ENCODE peak calls at places on chromosomes 2 and 18, in six cellular contexts. U, E, N, C, K and F are unnamed samples.

GRCh38 chr2:163570391-163570790 is 165.4 kb downstream of the FIGN start:
- DNase-seq in K (no peak), N (no peak), C (no peak), U (no peak), E (no peak), F (no peak)

GRCh38 chr2:113060396-113060795 is 1.4 kb downstream of the IL36RN start:
- DNase-seq in K (no peak), E (no peak), C (no peak), N (no peak), U (no peak), F (no peak)

GRCh38 chr2:42089340-42089925 is 41.6 kb downstream of the PKDCC start:
- DNase-seq in E (peak), U (no peak), N (peak), K (peak), C (peak), F (peak)

GRCh38 chr2:55743583-55743982 is 49.9 kb upstream of the PNPT1 start:
- DNase-seq in C (no peak), U (no peak), E (no peak), N (no peak), K (peak), F (no peak)

GRCh38 chr2:214774108-214774507 is 35.4 kb downstream of the BARD1 start:
- DNase-seq in U (no peak), E (no peak), K (peak), C (no peak), N (no peak), F (no peak)

GRCh38 chr2:162233197-162233596 is 10.0 kb downstream of the FAP start:
- DNase-seq in E (no peak), N (no peak), U (no peak), K (peak), C (no peak), F (no peak)

GRCh38 chr2:72150157-72150960 is 2.7 kb upstream of the CYP26B1 start:
- DNase-seq in C (peak), E (peak), N (peak), K (peak), U (peak), F (peak)

GRCh38 chr18:5197461-5197860 is 404 bp upstream of the AKAIN1 start:
- DNase-seq in E (no peak), N (no peak), K (no peak), U (no peak), C (no peak), F (no peak)

GRCh38 chr2:55418512-55419235 is 982 bp downstream of the CCDC88A start:
- DNase-seq in K (no peak), U (no peak), N (no peak), E (no peak), C (no peak), F (no peak)

GRCh38 chr2:23545391-23545790 is 160.4 kb downstream of the KLHL29 start:
- DNase-seq in K (no peak), N (no peak), E (no peak), U (no peak), C (peak), F (no peak)

GRCh38 chr2:25677877-25678276 is 4.5 kb upstream of the DTNB start:
- DNase-seq in C (no peak), K (no peak), E (no peak), N (no peak), U (no peak), F (no peak)

GRCh38 chr2:226127682-226128081 is 671.9 kb downstream of the IRS1 start:
- DNase-seq in U (no peak), C (no peak), N (no peak), K (no peak), E (no peak), F (no peak)

GRCh38 chr2:226126104-226126503 is 673.5 kb downstream of the IRS1 start:
- DNase-seq in U (no peak), K (no peak), C (no peak), N (no peak), E (no peak), F (no peak)

GRCh38 chr2:226124548-226125011 is 675.0 kb downstream of the IRS1 start:
- DNase-seq in K (peak), N (no peak), U (no peak), C (no peak), E (no peak), F (no peak)

GRCh38 chr2:226123307-226123706 is 676.3 kb downstream of the IRS1 start:
- DNase-seq in C (no peak), U (no peak), E (no peak), N (no peak), K (peak), F (no peak)

GRCh38 chr2:226125151-226125550 is 674.5 kb downstream of the IRS1 start:
- DNase-seq in K (peak), U (no peak), E (no peak), N (no peak), C (no peak), F (no peak)
- TF ChIP-seq CTCF in K (no peak), U (no peak), E (no peak), N (no peak), C (no peak), F (no peak)

DNA sequence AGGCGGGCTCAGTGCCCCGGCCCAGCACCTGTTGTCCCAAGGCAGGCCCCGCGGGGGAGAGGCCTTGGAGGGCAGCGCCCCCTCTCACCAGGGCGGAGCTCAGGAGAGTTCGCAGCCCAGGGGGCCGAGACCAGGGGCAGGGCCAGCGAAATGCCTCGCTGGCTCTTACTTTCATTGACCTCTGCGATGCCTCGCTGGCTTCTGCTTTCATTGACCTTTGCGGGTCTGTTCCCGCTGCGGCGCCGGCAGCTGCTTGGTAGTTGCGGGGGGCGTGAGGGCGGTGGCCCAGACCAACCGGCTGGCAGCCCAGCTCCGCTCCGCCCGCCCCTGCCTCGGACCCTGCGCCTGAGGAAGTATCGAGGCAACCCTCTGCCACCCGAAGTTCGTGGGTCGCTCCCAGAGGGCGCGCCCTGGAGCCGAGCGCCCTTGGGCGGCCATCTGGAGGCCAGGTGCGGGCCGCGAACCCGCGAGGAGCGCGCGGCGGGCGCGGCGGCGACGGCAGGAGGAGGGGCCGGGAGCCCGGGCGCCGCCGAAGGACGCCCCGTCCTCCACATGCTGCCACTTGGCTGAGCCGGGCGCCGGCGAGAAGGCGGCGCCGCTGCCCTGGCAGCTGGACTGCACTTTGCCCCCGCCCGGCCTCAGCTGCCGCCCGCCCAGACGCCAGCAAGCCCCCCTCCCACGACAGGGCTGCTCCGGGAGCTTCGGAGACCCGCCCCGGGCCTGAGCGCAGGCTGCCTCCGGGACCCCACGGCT is 118.0 kb upstream of the MSTN start:
- DNase-seq in U (peak), N (peak), K (peak), E (no peak), C (peak), F (peak)
- TF ChIP-seq CTCF in U (peak), N (no peak), K (peak), E (no peak), C (peak), F (no peak)

DNA sequence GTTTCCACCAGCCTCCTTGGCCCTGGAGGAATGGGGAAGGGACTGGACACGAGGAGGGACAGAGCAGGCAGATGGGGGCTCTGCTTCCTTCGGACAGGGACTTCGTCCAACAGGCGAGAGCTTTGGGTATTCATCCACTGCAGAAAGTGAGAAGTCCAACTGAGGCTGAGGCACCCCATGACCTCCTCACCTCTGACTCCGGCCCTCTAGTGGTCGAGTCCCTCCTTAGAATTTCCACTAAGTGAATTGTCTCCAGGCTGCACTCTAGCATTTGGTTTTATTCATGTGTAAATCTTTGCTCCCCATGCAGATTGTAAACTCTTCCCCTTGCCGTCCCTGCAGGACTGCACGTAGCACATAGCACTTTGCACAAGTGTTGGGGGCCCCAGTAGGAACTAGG is 75.6 kb downstream of the TMEM247 start:
- DNase-seq in N (no peak), C (peak), K (no peak), U (no peak), E (no peak), F (peak)
- TF ChIP-seq CTCF in N (peak), C (peak), K (peak), U (no peak), E (no peak), F (peak)

DNA sequence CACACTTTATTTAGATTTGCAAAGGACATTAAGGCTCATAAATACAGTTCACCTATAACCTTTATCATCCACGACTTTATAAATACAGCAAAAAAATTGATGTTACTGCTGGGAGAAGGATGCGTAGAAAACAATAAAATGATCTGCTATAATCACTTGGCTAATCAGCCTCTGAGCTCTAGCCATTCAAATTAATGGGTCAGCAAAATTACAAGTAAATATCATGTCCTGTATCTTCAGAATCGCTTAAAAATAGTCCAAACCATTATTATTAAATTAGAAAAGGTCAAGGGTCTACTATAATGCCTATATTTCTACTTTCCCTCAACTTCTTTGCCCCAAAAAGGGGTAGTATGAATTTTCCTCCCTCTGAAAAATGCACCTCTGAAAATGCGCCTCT is 40.3 kb downstream of the OLA1 start:
- DNase-seq in K (no peak), E (no peak), N (no peak), C (no peak), U (no peak), F (no peak)
- TF ChIP-seq CTCF in K (no peak), E (no peak), N (no peak), C (no peak), U (no peak), F (no peak)

DNA sequence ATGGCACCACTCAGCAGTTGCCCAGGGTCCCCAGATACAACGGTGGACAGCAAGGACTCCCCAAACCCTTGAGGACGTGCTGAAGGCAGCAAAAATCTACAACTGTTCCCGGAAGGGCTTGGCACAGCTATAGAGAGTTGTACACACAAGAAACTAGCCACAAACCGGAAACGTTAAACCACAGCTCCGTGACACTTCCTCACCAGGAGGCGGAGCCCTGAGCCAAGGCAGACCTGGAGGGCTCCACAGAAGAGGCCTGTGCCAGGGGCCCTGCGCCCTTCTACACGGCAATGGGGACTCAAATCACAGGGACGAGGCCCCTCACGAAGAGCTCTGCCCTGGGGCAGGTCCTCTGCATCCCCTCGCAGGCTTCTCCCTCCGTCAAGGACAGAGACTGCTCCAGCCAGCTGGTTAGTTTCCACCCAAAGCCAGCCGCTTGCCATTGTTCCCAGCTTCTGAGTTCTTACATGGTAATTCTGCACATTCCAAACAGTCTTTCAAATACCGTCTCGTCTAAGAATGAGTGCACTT is 133.3 kb downstream of the HDAC4 start:
- DNase-seq in N (peak), U (no peak), E (no peak), K (peak), C (no peak), F (peak)
- TF ChIP-seq CTCF in N (peak), U (no peak), E (no peak), K (peak), C (no peak), F (no peak)

GRCh38 chr2:39684495-39684894 is 18.8 kb downstream of the TMEM178A start:
- DNase-seq in K (no peak), U (no peak), C (no peak), N (no peak), E (no peak), F (no peak)
- TF ChIP-seq CTCF in K (no peak), U (no peak), C (no peak), N (no peak), E (no peak), F (no peak)

GRCh38 chr18:70075906-70076305 is 128.2 kb upstream of the CD226 start:
- DNase-seq in K (peak), E (no peak), C (no peak), N (no peak), U (no peak), F (no peak)
- TF ChIP-seq CTCF in K (peak), E (no peak), C (no peak), N (no peak), U (no peak), F (no peak)

DNA sequence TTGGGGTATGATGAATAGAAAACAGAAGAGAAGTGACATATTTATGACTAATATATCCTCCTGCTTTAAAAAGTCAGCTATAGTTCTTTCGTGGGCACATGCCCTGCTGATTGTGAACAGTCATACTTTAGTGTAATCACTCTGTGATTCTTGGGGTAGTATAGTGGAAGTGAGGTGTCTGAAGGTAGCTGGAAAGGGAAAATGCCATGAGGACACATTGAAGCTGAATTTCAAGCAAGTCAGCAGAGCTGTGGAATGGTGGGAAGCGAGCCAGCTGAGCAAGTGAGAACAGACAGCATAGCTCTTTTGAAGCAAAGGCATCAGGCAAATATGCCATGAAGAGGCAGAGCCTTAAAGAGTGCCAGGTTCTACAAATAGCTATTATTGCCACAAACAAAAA is 20.7 kb downstream of the NETO1 start:
- DNase-seq in N (no peak), U (no peak), K (no peak), C (no peak), E (no peak), F (no peak)
- TF ChIP-seq CTCF in N (no peak), U (no peak), K (no peak), C (no peak), E (no peak), F (no peak)

GRCh38 chr2:127082974-127083373 is 24.0 kb downstream of the BIN1 start:
- DNase-seq in U (no peak), E (no peak), N (no peak), K (peak), C (no peak), F (no peak)

GRCh38 chr2:127081826-127082633 is 24.9 kb downstream of the BIN1 start:
- DNase-seq in K (peak), E (no peak), N (peak), U (no peak), C (no peak), F (peak)

GRCh38 chr2:127084611-127085031 is 22.3 kb downstream of the BIN1 start:
- DNase-seq in U (no peak), E (no peak), C (no peak), K (no peak), N (peak), F (peak)

GRCh38 chr2:127085260-127085666 is 21.7 kb downstream of the BIN1 start:
- DNase-seq in N (no peak), K (no peak), U (no peak), C (no peak), E (no peak), F (peak)

DNA sequence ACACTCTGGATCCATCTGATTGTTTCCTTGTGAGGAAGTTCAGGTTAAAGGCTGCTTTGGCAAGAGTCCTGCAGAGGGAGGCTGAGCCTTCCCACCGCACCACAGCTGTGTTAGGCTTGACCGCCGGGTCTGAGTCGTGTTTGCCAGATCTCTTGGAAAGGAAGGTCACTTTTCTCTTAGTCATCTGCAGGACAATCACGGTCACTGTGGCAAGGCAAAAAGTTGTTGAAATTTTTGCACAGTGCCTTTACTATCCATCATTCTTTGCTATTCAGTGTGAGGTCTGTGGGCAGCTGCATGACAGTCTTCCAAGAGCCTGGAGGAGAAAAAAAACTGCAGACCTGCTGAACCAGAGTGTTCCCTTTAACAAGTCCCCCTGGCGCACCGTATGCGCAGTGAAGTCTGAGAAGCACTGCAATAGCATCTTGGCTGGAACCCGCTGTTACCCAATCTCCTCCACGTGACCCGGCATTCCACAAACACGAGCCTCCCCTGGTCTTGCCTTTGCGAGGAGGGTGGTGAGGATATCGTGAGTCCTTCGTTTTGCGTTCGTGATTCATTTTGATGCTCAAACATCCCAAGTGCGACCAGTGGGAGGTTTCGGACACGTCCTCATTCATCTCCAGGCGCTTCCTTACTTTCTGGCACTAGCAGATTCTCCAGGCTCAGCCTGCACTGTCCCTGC is 23.0 kb downstream of the BIN1 start:
- DNase-seq in C (no peak), N (peak), U (peak), K (peak), E (peak), F (no peak)
- TF ChIP-seq CTCF in C (no peak), N (no peak), U (no peak), K (peak), E (no peak), F (no peak)